ENCODE peak calls at places on chromosomes 1 and 21, in four cellular contexts. Q is LoVo, F is WTC11, G is H4. C is an unnamed sample.

GRCh38 chr21:15732290-15732995 is 2.7 kb downstream of the USP25 start:
- DNase-seq in Q (peak), F (no peak), G (peak), C (peak)

GRCh38 chr21:41964171-41964570 is 10.4 kb upstream of the C2CD2 start:
- DNase-seq in Q (no peak), F (no peak), G (no peak), C (no peak)

GRCh38 chr1:8712413-8713229 is 104.8 kb downstream of the RERE start:
- DNase-seq in Q (peak), F (no peak), G (peak), C (no peak)

GRCh38 chr1:2377751-2378440 is 13.5 kb downstream of the MORN1 start:
- DNase-seq in Q (no peak), F (no peak), G (no peak), C (no peak)

GRCh38 chr1:21716169-21716568 is 47.0 kb upstream of the RAP1GAP start:
- DNase-seq in Q (no peak), F (no peak), G (no peak), C (no peak)

GRCh38 chr1:151324390-151324930 is 2.8 kb downstream of the PI4KB start:
- DNase-seq in Q (no peak), F (no peak), G (no peak), C (no peak)

GRCh38 chr1:84689514-84690396 is 506 bp downstream of the SSX2IP start:
- DNase-seq in Q (peak), F (peak), G (peak), C (no peak)

GRCh38 chr1:39892611-39893595 is 8.8 kb downstream of the MYCL start:
- DNase-seq in Q (peak), F (peak), G (peak), C (peak)

GRCh38 chr1:188128761-188129160 is 1300.0 kb downstream of the PLA2G4A start:
- DNase-seq in Q (no peak), F (no peak), G (peak), C (no peak)